ENCODE peak calls at places on chromosomes 1 and 21, in eight cellular contexts. H is esophagus muscularis mucosa, N is endothelial cell, Z is heart right ventricle, W is AG09309, G is GM10248, V is tibial artery, U is chondrocyte. I is an unnamed sample.

GRCh38 chr1:109255673-109256072 is 6.3 kb downstream of the CELSR2 start:
- DNase-seq in H (no peak), N (no peak), Z (no peak), W (no peak), G (no peak), V (no peak), U (no peak), I (no peak)

GRCh38 chr1:24058671-24059455 is 53.1 kb downstream of the MYOM3 start:
- DNase-seq in H (no peak), N (no peak), Z (no peak), W (no peak), G (no peak), V (no peak), U (no peak), I (no peak)

GRCh38 chr1:161502641-161503393 is 2.4 kb upstream of the FCGR2A start:
- DNase-seq in H (no peak), N (no peak), Z (no peak), W (peak; percentile 57), G (no peak), V (no peak), U (no peak), I (no peak)

GRCh38 chr1:44783697-44784093 is 4.3 kb downstream of the BEST4 start:
- DNase-seq in H (no peak), N (no peak), Z (no peak), W (no peak), G (no peak), V (no peak), U (peak; percentile 27), I (no peak)

GRCh38 chr1:110708968-110709367 is 34.2 kb upstream of the KCNA3 start:
- DNase-seq in H (no peak), N (no peak), Z (no peak), W (no peak), G (no peak), V (no peak), U (no peak), I (no peak)

GRCh38 chr1:212950243-212951057 is at the start of gene VASH2:
- DNase-seq in H (no peak), N (peak; percentile 77), Z (peak; percentile 85), W (no peak), G (peak; percentile 95), V (peak; percentile 90), U (no peak), I (peak; percentile 95)

GRCh38 chr1:94143809-94144176 is 22.8 kb upstream of the ABCA4 start:
- DNase-seq in H (no peak), N (no peak), Z (no peak), W (no peak), G (no peak), V (no peak), U (no peak), I (no peak)

GRCh38 chr1:54378157-54378883 is 27.9 kb downstream of the SSBP3 start:
- DNase-seq in H (no peak), N (peak; percentile 69), Z (no peak), W (no peak), G (no peak), V (no peak), U (no peak), I (no peak)

GRCh38 chr1:24963099-24963872 is 33.2 kb upstream of the RUNX3 start:
- DNase-seq in H (no peak), N (no peak), Z (no peak), W (no peak), G (peak; percentile 67), V (no peak), U (no peak), I (peak; percentile 59)

GRCh38 chr21:32140212-32141008 is 138.4 kb downstream of the MIS18A start:
- DNase-seq in H (peak; percentile 70), N (no peak), Z (no peak), W (no peak), G (no peak), V (no peak), U (no peak), I (no peak)

GRCh38 chr1:31831397-31832378 is 15.9 kb upstream of the SPOCD1 start:
- DNase-seq in H (no peak), N (no peak), Z (no peak), W (peak; percentile 43), G (no peak), V (no peak), U (no peak), I (no peak)

GRCh38 chr1:204213668-204214662 is at the start of gene GOLT1A:
- DNase-seq in H (no peak), N (peak; percentile 60), Z (peak; percentile 58), W (peak; percentile 76), G (peak; percentile 82), V (peak; percentile 67), U (no peak), I (peak; percentile 65)

GRCh38 chr21:44875341-44875740 is 1.9 kb upstream of the PTTG1IP start:
- DNase-seq in H (no peak), N (no peak), Z (no peak), W (no peak), G (no peak), V (no peak), U (no peak), I (no peak)

GRCh38 chr1:180213401-180214177 is 16.5 kb upstream of the LHX4 start:
- DNase-seq in H (no peak), N (no peak), Z (no peak), W (no peak), G (peak; percentile 71), V (no peak), U (peak; percentile 42), I (peak; percentile 80)
- TF ChIP-seq CTCF in H (no peak), N (no peak), Z (no peak), W (peak; percentile 13), G (no peak), V (no peak), U (peak; percentile 13), I (no peak)

GRCh38 chr1:26360051-26360806 is 6.3 kb upstream of the CRYBG2 start:
- DNase-seq in H (no peak), N (no peak), Z (no peak), W (no peak), G (peak; percentile 78), V (no peak), U (no peak), I (peak; percentile 71)

GRCh38 chr1:26362331-26362730 is 8.4 kb upstream of the CRYBG2 start:
- DNase-seq in H (no peak), N (no peak), Z (no peak), W (no peak), G (no peak), V (no peak), U (no peak), I (no peak)

GRCh38 chr1:26360807-26361604 is 7.1 kb upstream of the CRYBG2 start:
- DNase-seq in H (no peak), N (no peak), Z (no peak), W (no peak), G (peak; percentile 18), V (no peak), U (no peak), I (no peak)

GRCh38 chr1:26363549-26364448 is 8.8 kb downstream of the ZNF683 start:
- DNase-seq in H (peak; percentile 95), N (peak; percentile 92), Z (peak; percentile 75), W (no peak), G (peak; percentile 87), V (peak; percentile 74), U (no peak), I (peak; percentile 86)

DNA sequence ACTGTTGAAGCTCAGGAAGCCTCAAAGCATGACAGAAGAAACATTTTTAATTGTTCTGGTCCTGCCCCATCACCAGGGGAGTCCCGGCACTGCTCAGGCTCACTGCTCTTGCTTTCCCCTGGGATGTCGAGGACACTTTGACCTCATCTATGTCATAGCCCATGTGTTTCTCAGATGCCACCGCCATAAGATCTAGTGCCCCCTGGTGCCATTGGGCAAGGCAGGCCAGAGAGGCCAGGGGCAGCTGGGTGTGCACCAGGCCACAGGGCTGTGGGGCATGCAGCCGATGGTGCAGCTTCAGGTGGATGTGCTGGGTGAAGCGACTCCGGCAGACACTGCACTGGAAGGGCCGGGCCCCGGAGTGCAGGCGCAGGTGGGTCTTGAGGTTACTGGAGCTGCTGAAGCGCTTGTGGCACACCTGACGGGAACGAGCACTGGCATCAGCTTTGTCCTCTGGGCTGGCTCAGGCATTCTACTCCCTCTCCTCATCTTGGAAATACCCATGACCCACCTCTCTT is 7.7 kb upstream of the CRYBG2 start:
- DNase-seq in H (no peak), N (no peak), Z (no peak), W (no peak), G (peak; percentile 22), V (no peak), U (no peak), I (no peak)
- TF ChIP-seq CTCF in H (no peak), N (no peak), Z (no peak), W (no peak), G (no peak), V (no peak), U (no peak), I (no peak)

DNA sequence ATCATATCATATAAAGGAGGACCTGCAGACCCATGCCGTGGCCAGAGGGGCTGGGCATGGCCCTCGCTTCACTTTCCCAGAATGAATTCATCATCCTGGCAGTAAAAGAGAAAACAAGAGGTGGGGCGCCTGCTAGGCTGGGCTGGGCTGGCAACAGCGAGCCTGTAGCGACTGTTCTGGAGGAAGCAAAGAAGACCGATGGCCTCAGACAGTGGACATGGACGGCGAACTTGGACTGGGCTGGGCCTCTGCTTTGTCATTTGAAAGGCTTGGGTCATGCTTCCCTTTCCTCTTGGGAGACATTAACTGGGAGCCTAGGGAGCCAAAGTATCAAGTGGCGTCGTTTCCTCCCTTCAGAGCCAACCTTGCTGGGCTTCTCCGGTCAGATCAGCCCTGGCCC is 401 bp upstream of the FAM3B start:
- DNase-seq in H (no peak), N (no peak), Z (no peak), W (no peak), G (no peak), V (no peak), U (no peak), I (no peak)
- TF ChIP-seq CTCF in H (no peak), N (no peak), Z (no peak), W (no peak), G (no peak), V (no peak), U (no peak), I (no peak)

GRCh38 chr1:85361606-85362005 is 85.2 kb upstream of the BCL10 start:
- DNase-seq in H (no peak), N (no peak), Z (no peak), W (no peak), G (no peak), V (no peak), U (no peak), I (no peak)

GRCh38 chr1:85361106-85361505 is 84.7 kb upstream of the BCL10 start:
- DNase-seq in H (no peak), N (no peak), Z (no peak), W (peak; percentile 62), G (no peak), V (no peak), U (no peak), I (no peak)

GRCh38 chr1:85365851-85366250 is 89.4 kb upstream of the BCL10 start:
- DNase-seq in H (no peak), N (no peak), Z (no peak), W (no peak), G (no peak), V (no peak), U (no peak), I (no peak)

GRCh38 chr1:85363102-85363501 is 86.7 kb upstream of the BCL10 start:
- DNase-seq in H (no peak), N (no peak), Z (no peak), W (no peak), G (no peak), V (no peak), U (no peak), I (no peak)

DNA sequence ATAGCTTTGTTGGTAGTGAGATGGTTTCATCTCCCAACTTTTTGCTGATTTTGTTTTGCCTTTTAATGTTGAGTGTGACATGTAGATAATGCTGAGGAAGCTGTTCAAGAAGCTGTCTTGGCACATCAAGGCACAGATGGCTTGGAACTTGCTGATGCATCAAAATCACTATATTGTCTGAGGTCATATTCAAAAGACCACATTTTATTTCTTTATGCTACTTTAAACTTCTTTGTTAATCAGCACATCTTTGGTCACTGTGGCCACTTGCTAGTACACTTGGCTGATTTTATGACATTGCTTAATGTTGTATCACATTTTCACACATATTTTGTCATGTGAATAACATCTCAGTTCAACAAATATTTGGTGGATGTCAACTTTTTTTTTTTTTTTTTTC is 87.1 kb upstream of the BCL10 start:
- DNase-seq in H (no peak), N (no peak), Z (no peak), W (no peak), G (no peak), V (no peak), U (no peak), I (no peak)
- TF ChIP-seq CTCF in H (no peak), N (no peak), Z (no peak), W (no peak), G (no peak), V (no peak), U (no peak), I (no peak)

I was measured in GM20000.